ENCODE peak calls at places on chromosomes 13 and 19, in four cellular contexts. One of them, this sample, is unnamed.

GRCh38 chr13:105670179-105671015 is 865.1 kb downstream of the EFNB2 start:
- DNase-seq in GM06990: no peak
- DNase-seq in H1: no peak
- DNase-seq in T-helper 2 cell: no peak
- DNase-seq in this sample: no peak

GRCh38 chr13:42181381-42181953 is 90.5 kb upstream of the AKAP11 start:
- DNase-seq in GM06990: no peak
- DNase-seq in T-helper 2 cell: no peak
- DNase-seq in H1: no peak
- DNase-seq in this sample: no peak

GRCh38 chr19:35569281-35569781 is 5.9 kb upstream of the ATP4A start:
- DNase-seq in H1: no peak
- DNase-seq in GM06990: no peak
- DNase-seq in T-helper 2 cell: no peak
- DNase-seq in this sample: no peak

GRCh38 chr13:92838786-92839185 is 387.8 kb upstream of the GPC6 start:
- DNase-seq in GM06990: no peak
- DNase-seq in H1: no peak
- DNase-seq in T-helper 2 cell: no peak
- DNase-seq in this sample: no peak

GRCh38 chr19:30419581-30420180 is 47.5 kb downstream of the ZNF536 start:
- DNase-seq in T-helper 2 cell: no peak
- DNase-seq in GM06990: no peak
- DNase-seq in H1: peak
- DNase-seq in this sample: no peak

GRCh38 chr19:2624537-2625091 is 77.9 kb downstream of the GNG7 start:
- DNase-seq in T-helper 2 cell: no peak
- DNase-seq in H1: peak
- DNase-seq in GM06990: peak
- DNase-seq in this sample: peak

GRCh38 chr13:79306650-79307049 is 99.4 kb downstream of the RBM26 start:
- DNase-seq in H1: no peak
- DNase-seq in T-helper 2 cell: no peak
- DNase-seq in GM06990: no peak
- DNase-seq in this sample: no peak

GRCh38 chr19:32195706-32196610 is 149.5 kb upstream of the ZNF507 start:
- DNase-seq in GM06990: no peak
- DNase-seq in T-helper 2 cell: no peak
- DNase-seq in H1: peak
- DNase-seq in this sample: no peak